ENCODE peak calls at places on chromosomes 4 and X, in six cellular contexts. One of them, this sample, is unnamed.
A peak's percentile ranks its signal among the peaks of the same experiment; 100 is the strongest.

GRCh38 chr4:24970635-24971034 is 57.8 kb upstream of the CCDC149 start:
- DNase-seq in HCT116: no peak
- DNase-seq in K562: no peak
- DNase-seq in GM12878: no peak
- DNase-seq in SK-N-SH: no peak
- DNase-seq in H1: no peak
- DNase-seq in this sample: no peak

GRCh38 chr4:4859010-4859798 is at the start of gene MSX1:
- DNase-seq in HCT116: peak; percentile 60
- DNase-seq in K562: peak; percentile 97
- DNase-seq in GM12878: no peak
- DNase-seq in SK-N-SH: peak; percentile 91
- DNase-seq in H1: peak; percentile 92
- DNase-seq in this sample: peak; percentile 81

GRCh38 chrX:119871599-119872395 is at the start of the genes NDUFA1 and RNF113A:
- DNase-seq in HCT116: peak; percentile 55
- DNase-seq in K562: peak; percentile 85
- DNase-seq in GM12878: peak; percentile 59
- DNase-seq in SK-N-SH: peak; percentile 77
- DNase-seq in H1: peak; percentile 74
- DNase-seq in this sample: peak; percentile 76

GRCh38 chr4:146032234-146032860 is 93.7 kb upstream of the ZNF827 start:
- DNase-seq in HCT116: no peak
- DNase-seq in K562: no peak
- DNase-seq in GM12878: peak; percentile 41
- DNase-seq in SK-N-SH: no peak
- DNase-seq in H1: no peak
- DNase-seq in this sample: no peak

GRCh38 chrX:68808686-68809357 is 20.0 kb upstream of the EFNB1 start:
- DNase-seq in HCT116: peak; percentile 8
- DNase-seq in K562: peak; percentile 28
- DNase-seq in GM12878: no peak
- DNase-seq in SK-N-SH: peak; percentile 17
- DNase-seq in H1: no peak
- DNase-seq in this sample: no peak

GRCh38 chrX:2500091-2500680 is 590 bp downstream of the DHRSX start:
- DNase-seq in HCT116: no peak
- DNase-seq in K562: no peak
- DNase-seq in GM12878: no peak
- DNase-seq in SK-N-SH: peak; percentile 84
- DNase-seq in H1: peak; percentile 75
- DNase-seq in this sample: peak; percentile 18

GRCh38 chr4:99790796-99791617 is 25.6 kb upstream of the DAPP1 start:
- DNase-seq in HCT116: no peak
- DNase-seq in K562: no peak
- DNase-seq in GM12878: no peak
- DNase-seq in SK-N-SH: no peak
- DNase-seq in H1: no peak
- DNase-seq in this sample: no peak

GRCh38 chrX:41603591-41603990 is 85.2 kb upstream of the GPR34 start:
- DNase-seq in HCT116: no peak
- DNase-seq in K562: no peak
- DNase-seq in GM12878: no peak
- DNase-seq in SK-N-SH: no peak
- DNase-seq in H1: no peak
- DNase-seq in this sample: no peak

GRCh38 chr4:177385576-177386320 is 56.5 kb downstream of the AGA start:
- DNase-seq in HCT116: no peak
- DNase-seq in K562: no peak
- DNase-seq in GM12878: no peak
- DNase-seq in SK-N-SH: no peak
- DNase-seq in H1: no peak
- DNase-seq in this sample: no peak

GRCh38 chr4:177381762-177382310 is 60.4 kb downstream of the AGA start:
- DNase-seq in HCT116: no peak
- DNase-seq in K562: no peak
- DNase-seq in GM12878: no peak
- DNase-seq in SK-N-SH: no peak
- DNase-seq in H1: no peak
- DNase-seq in this sample: no peak

GRCh38 chr4:177375971-177376370 is 66.3 kb downstream of the AGA start:
- DNase-seq in HCT116: no peak
- DNase-seq in K562: no peak
- DNase-seq in GM12878: no peak
- DNase-seq in SK-N-SH: no peak
- DNase-seq in H1: no peak
- DNase-seq in this sample: no peak

GRCh38 chr4:177384856-177385396 is 57.3 kb downstream of the AGA start:
- DNase-seq in HCT116: no peak
- DNase-seq in K562: no peak
- DNase-seq in GM12878: no peak
- DNase-seq in SK-N-SH: no peak
- DNase-seq in H1: no peak
- DNase-seq in this sample: peak; percentile 8

GRCh38 chr4:177380730-177381287 is 61.4 kb downstream of the AGA start:
- DNase-seq in HCT116: no peak
- DNase-seq in K562: peak; percentile 28
- DNase-seq in GM12878: no peak
- DNase-seq in SK-N-SH: peak; percentile 47
- DNase-seq in H1: peak; percentile 72
- DNase-seq in this sample: peak; percentile 64
- TF ChIP-seq SIN3A in HCT116: no peak
- TF ChIP-seq SIN3A in K562: no peak
- TF ChIP-seq SIN3A in GM12878: no peak
- TF ChIP-seq SIN3A in SK-N-SH: no peak
- TF ChIP-seq SIN3A in H1: no peak
- TF ChIP-seq SIN3A in this sample: no peak

DNA sequence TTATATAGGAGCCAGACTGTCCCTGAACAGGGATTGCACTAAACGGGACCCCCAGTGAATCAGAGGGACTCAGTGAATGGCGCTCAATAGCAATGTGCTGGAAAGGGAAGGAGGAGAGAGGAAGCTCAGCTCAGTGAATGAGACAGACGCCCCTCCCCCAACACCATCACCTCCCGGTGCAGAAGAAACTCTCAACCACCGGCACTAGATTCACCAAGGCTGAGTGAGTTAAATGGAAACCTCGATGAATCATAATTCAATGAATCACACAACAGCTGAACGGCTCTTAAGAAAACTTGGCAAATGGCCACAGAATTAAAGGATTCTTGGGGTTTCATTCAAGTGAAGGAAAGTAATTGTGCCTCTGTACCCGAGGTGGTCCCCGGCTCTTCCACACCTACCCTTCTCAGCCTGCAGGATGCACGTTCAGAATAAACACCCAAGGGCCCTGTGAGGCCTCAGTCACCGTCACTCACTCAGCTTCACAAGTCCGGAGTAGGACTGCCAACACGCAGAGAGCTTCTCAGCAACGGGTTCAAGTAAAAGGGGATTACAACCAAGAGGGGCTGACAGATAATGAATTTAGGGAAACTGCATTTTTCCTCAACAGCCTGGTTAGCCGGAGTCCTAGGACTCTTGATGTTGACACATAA is 29.3 kb downstream of the CRMP1 start:
- DNase-seq in HCT116: peak; percentile 57
- DNase-seq in K562: no peak
- DNase-seq in GM12878: no peak
- DNase-seq in SK-N-SH: no peak
- DNase-seq in H1: no peak
- DNase-seq in this sample: no peak
- H4K20me1 ChIP-seq in HCT116: no peaks in the 10 kb centered on the region
- H4K20me1 ChIP-seq in K562: no peaks in the 10 kb centered on the region
- H4K20me1 ChIP-seq in GM12878: no peaks in the 10 kb centered on the region
- H4K20me1 ChIP-seq in SK-N-SH: no peaks in the 10 kb centered on the region
- H4K20me1 ChIP-seq in H1: peaks cover 9% of the 10 kb centered on the region
- H4K20me1 ChIP-seq in this sample: no peaks in the 10 kb centered on the region

GRCh38 chrX:53330331-53330730 is 48.9 kb upstream of the IQSEC2 start:
- DNase-seq in HCT116: no peak
- DNase-seq in K562: no peak
- DNase-seq in GM12878: no peak
- DNase-seq in SK-N-SH: no peak
- DNase-seq in H1: no peak
- DNase-seq in this sample: no peak
- TF ChIP-seq SIN3A in HCT116: no peak
- TF ChIP-seq SIN3A in K562: no peak
- TF ChIP-seq SIN3A in GM12878: no peak
- TF ChIP-seq SIN3A in SK-N-SH: no peak
- TF ChIP-seq SIN3A in H1: no peak
- TF ChIP-seq SIN3A in this sample: no peak

GRCh38 chr4:87035881-87036509 is 101.2 kb downstream of the AFF1 start:
- DNase-seq in HCT116: no peak
- DNase-seq in K562: no peak
- DNase-seq in GM12878: no peak
- DNase-seq in SK-N-SH: no peak
- DNase-seq in H1: no peak
- DNase-seq in this sample: no peak

GRCh38 chr4:87033902-87034301 is 99.1 kb downstream of the AFF1 start:
- DNase-seq in HCT116: no peak
- DNase-seq in K562: peak; percentile 22
- DNase-seq in GM12878: no peak
- DNase-seq in SK-N-SH: no peak
- DNase-seq in H1: no peak
- DNase-seq in this sample: no peak

GRCh38 chr4:87032884-87033533 is 98.2 kb downstream of the AFF1 start:
- DNase-seq in HCT116: no peak
- DNase-seq in K562: no peak
- DNase-seq in GM12878: no peak
- DNase-seq in SK-N-SH: no peak
- DNase-seq in H1: no peak
- DNase-seq in this sample: peak; percentile 69

GRCh38 chr4:87036713-87037112 is 101.9 kb downstream of the AFF1 start:
- DNase-seq in HCT116: no peak
- DNase-seq in K562: no peak
- DNase-seq in GM12878: no peak
- DNase-seq in SK-N-SH: no peak
- DNase-seq in H1: no peak
- DNase-seq in this sample: no peak

DNA sequence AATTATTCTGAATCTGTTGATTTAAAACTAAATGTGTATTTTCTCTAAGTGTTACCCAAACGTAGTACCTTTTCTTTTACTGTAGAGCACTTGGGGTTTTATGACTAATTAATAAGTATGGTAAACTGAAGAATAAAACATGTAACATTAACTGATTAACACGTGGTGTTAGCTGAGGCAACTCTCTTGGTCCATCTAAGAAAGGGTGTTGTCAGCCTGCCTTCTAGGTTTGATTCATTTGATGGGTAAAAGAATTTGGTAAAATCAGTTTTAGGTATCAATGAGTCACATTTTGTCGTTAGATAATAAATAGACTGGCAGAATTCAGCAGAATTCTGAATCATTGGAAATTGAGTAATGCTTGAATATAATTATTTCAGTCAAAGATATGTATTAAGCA is 99.7 kb downstream of the AFF1 start:
- DNase-seq in HCT116: no peak
- DNase-seq in K562: no peak
- DNase-seq in GM12878: no peak
- DNase-seq in SK-N-SH: no peak
- DNase-seq in H1: no peak
- DNase-seq in this sample: no peak
- H4K20me1 ChIP-seq in HCT116: no peaks in the 10 kb centered on the region
- H4K20me1 ChIP-seq in K562: peaks cover 62% of the 10 kb centered on the region
- H4K20me1 ChIP-seq in GM12878: no peaks in the 10 kb centered on the region
- H4K20me1 ChIP-seq in SK-N-SH: no peaks in the 10 kb centered on the region
- H4K20me1 ChIP-seq in H1: peaks cover 33% of the 10 kb centered on the region
- H4K20me1 ChIP-seq in this sample: peaks cover 37% of the 10 kb centered on the region

This sample was measured in HepG2.